ENCODE peak calls at places on chromosomes 7 and 10, in nine cellular contexts. One of them, this sample, is unnamed.
A peak's percentile ranks its signal among the peaks of the same experiment; 100 is the strongest.

GRCh38 chr10:132407846-132408278 is 10.9 kb downstream of the PWWP2B start:
- DNase-seq in neural crest cell: no peak
- DNase-seq in H1: no peak
- DNase-seq in B cell: peak; percentile 84
- DNase-seq in WERI-Rb-1: peak; percentile 46
- DNase-seq in RWPE1: peak; percentile 88
- DNase-seq in thoracic aorta: no peak
- DNase-seq in CD8-positive, alpha-beta T cell: no peak
- DNase-seq in tibial nerve: no peak
- DNase-seq in this sample: no peak

GRCh38 chr7:101859411-101860106 is 42.1 kb downstream of the CUX1 start:
- DNase-seq in thoracic aorta: no peak
- DNase-seq in WERI-Rb-1: no peak
- DNase-seq in tibial nerve: peak; percentile 22
- DNase-seq in neural crest cell: no peak
- DNase-seq in RWPE1: no peak
- DNase-seq in B cell: no peak
- DNase-seq in CD8-positive, alpha-beta T cell: no peak
- DNase-seq in H1: no peak
- DNase-seq in this sample: no peak

GRCh38 chr7:44454348-44454747 is 36.1 kb downstream of the NUDCD3 start:
- DNase-seq in B cell: no peak
- DNase-seq in CD8-positive, alpha-beta T cell: no peak
- DNase-seq in neural crest cell: no peak
- DNase-seq in RWPE1: no peak
- DNase-seq in WERI-Rb-1: no peak
- DNase-seq in H1: no peak
- DNase-seq in tibial nerve: no peak
- DNase-seq in thoracic aorta: no peak
- DNase-seq in this sample: no peak

GRCh38 chr7:159127691-159128642 is 16.7 kb downstream of the VIPR2 start:
- DNase-seq in RWPE1: no peak
- DNase-seq in tibial nerve: no peak
- DNase-seq in CD8-positive, alpha-beta T cell: no peak
- DNase-seq in WERI-Rb-1: no peak
- DNase-seq in B cell: no peak
- DNase-seq in thoracic aorta: no peak
- DNase-seq in H1: no peak
- DNase-seq in neural crest cell: no peak
- DNase-seq in this sample: no peak

GRCh38 chr7:112492165-112492564 is 11.4 kb downstream of the LSMEM1 start:
- DNase-seq in B cell: no peak
- DNase-seq in CD8-positive, alpha-beta T cell: no peak
- DNase-seq in WERI-Rb-1: no peak
- DNase-seq in neural crest cell: no peak
- DNase-seq in H1: no peak
- DNase-seq in thoracic aorta: no peak
- DNase-seq in RWPE1: no peak
- DNase-seq in tibial nerve: no peak
- DNase-seq in this sample: no peak

GRCh38 chr7:140060788-140061606 is 1.8 kb downstream of the PARP12 start:
- DNase-seq in thoracic aorta: no peak
- DNase-seq in RWPE1: no peak
- DNase-seq in WERI-Rb-1: no peak
- DNase-seq in H1: no peak
- DNase-seq in B cell: no peak
- DNase-seq in tibial nerve: peak; percentile 48
- DNase-seq in CD8-positive, alpha-beta T cell: no peak
- DNase-seq in neural crest cell: no peak
- DNase-seq in this sample: no peak

GRCh38 chr10:123026266-123026665 is 17.5 kb downstream of the ACADSB start:
- DNase-seq in thoracic aorta: no peak
- DNase-seq in H1: no peak
- DNase-seq in RWPE1: no peak
- DNase-seq in WERI-Rb-1: no peak
- DNase-seq in CD8-positive, alpha-beta T cell: no peak
- DNase-seq in tibial nerve: no peak
- DNase-seq in B cell: no peak
- DNase-seq in neural crest cell: no peak
- DNase-seq in this sample: no peak

GRCh38 chr7:1526271-1526754 is 4.2 kb upstream of the MAFK start:
- DNase-seq in tibial nerve: no peak
- DNase-seq in CD8-positive, alpha-beta T cell: no peak
- DNase-seq in WERI-Rb-1: no peak
- DNase-seq in B cell: no peak
- DNase-seq in RWPE1: no peak
- DNase-seq in H1: no peak
- DNase-seq in neural crest cell: no peak
- DNase-seq in thoracic aorta: no peak
- DNase-seq in this sample: no peak

GRCh38 chr7:54080971-54081370 is 461.2 kb upstream of the VSTM2A start:
- DNase-seq in H1: no peak
- DNase-seq in WERI-Rb-1: no peak
- DNase-seq in tibial nerve: no peak
- DNase-seq in RWPE1: no peak
- DNase-seq in thoracic aorta: no peak
- DNase-seq in neural crest cell: no peak
- DNase-seq in CD8-positive, alpha-beta T cell: no peak
- DNase-seq in B cell: no peak
- DNase-seq in this sample: no peak

GRCh38 chr7:78115876-78116275 is 317.3 kb downstream of the PHTF2 start:
- DNase-seq in tibial nerve: no peak
- DNase-seq in B cell: no peak
- DNase-seq in RWPE1: no peak
- DNase-seq in thoracic aorta: no peak
- DNase-seq in CD8-positive, alpha-beta T cell: no peak
- DNase-seq in WERI-Rb-1: no peak
- DNase-seq in H1: no peak
- DNase-seq in neural crest cell: no peak
- DNase-seq in this sample: no peak

GRCh38 chr7:133300811-133301210 is 47.9 kb downstream of the EXOC4 start:
- DNase-seq in neural crest cell: no peak
- DNase-seq in tibial nerve: no peak
- DNase-seq in thoracic aorta: no peak
- DNase-seq in RWPE1: no peak
- DNase-seq in H1: no peak
- DNase-seq in B cell: no peak
- DNase-seq in WERI-Rb-1: no peak
- DNase-seq in CD8-positive, alpha-beta T cell: no peak
- DNase-seq in this sample: no peak

GRCh38 chr10:124677871-124678565 is 66.2 kb downstream of the FAM53B start:
- DNase-seq in tibial nerve: no peak
- DNase-seq in H1: no peak
- DNase-seq in CD8-positive, alpha-beta T cell: no peak
- DNase-seq in neural crest cell: no peak
- DNase-seq in B cell: no peak
- DNase-seq in RWPE1: no peak
- DNase-seq in thoracic aorta: no peak
- DNase-seq in WERI-Rb-1: no peak
- DNase-seq in this sample: no peak

GRCh38 chr10:75094465-75094864 is 17.0 kb upstream of the SAMD8 start:
- DNase-seq in CD8-positive, alpha-beta T cell: no peak
- DNase-seq in RWPE1: no peak
- DNase-seq in tibial nerve: no peak
- DNase-seq in H1: no peak
- DNase-seq in thoracic aorta: no peak
- DNase-seq in neural crest cell: no peak
- DNase-seq in B cell: no peak
- DNase-seq in WERI-Rb-1: no peak
- DNase-seq in this sample: no peak

GRCh38 chr10:85026878-85027467 is 698.6 kb downstream of the CCSER2 start:
- DNase-seq in tibial nerve: no peak
- DNase-seq in CD8-positive, alpha-beta T cell: no peak
- DNase-seq in WERI-Rb-1: no peak
- DNase-seq in thoracic aorta: no peak
- DNase-seq in B cell: no peak
- DNase-seq in neural crest cell: no peak
- DNase-seq in H1: no peak
- DNase-seq in RWPE1: no peak
- DNase-seq in this sample: no peak

GRCh38 chr10:15316877-15317464 is 54.1 kb downstream of the FAM171A1 start:
- DNase-seq in thoracic aorta: no peak
- DNase-seq in B cell: no peak
- DNase-seq in H1: no peak
- DNase-seq in tibial nerve: no peak
- DNase-seq in RWPE1: no peak
- DNase-seq in WERI-Rb-1: no peak
- DNase-seq in neural crest cell: no peak
- DNase-seq in CD8-positive, alpha-beta T cell: no peak
- DNase-seq in this sample: no peak

GRCh38 chr7:29297194-29297890 is 102.8 kb downstream of the CHN2 start:
- DNase-seq in B cell: no peak
- DNase-seq in CD8-positive, alpha-beta T cell: no peak
- DNase-seq in RWPE1: no peak
- DNase-seq in thoracic aorta: no peak
- DNase-seq in WERI-Rb-1: no peak
- DNase-seq in H1: no peak
- DNase-seq in tibial nerve: no peak
- DNase-seq in neural crest cell: peak; percentile 8
- DNase-seq in this sample: no peak

GRCh38 chr10:125011171-125011925 is 69.4 kb downstream of the ZRANB1 start:
- DNase-seq in thoracic aorta: no peak
- DNase-seq in H1: no peak
- DNase-seq in tibial nerve: no peak
- DNase-seq in WERI-Rb-1: no peak
- DNase-seq in B cell: no peak
- DNase-seq in CD8-positive, alpha-beta T cell: no peak
- DNase-seq in neural crest cell: no peak
- DNase-seq in RWPE1: peak; percentile 21
- DNase-seq in this sample: no peak

GRCh38 chr10:112214335-112214941 is 30.9 kb upstream of the GPAM start:
- DNase-seq in tibial nerve: no peak
- DNase-seq in thoracic aorta: no peak
- DNase-seq in RWPE1: no peak
- DNase-seq in B cell: no peak
- DNase-seq in H1: no peak
- DNase-seq in CD8-positive, alpha-beta T cell: no peak
- DNase-seq in WERI-Rb-1: peak; percentile 46
- DNase-seq in neural crest cell: no peak
- DNase-seq in this sample: no peak

GRCh38 chr7:371119-371778 is 81.3 kb downstream of the FOXL3 start:
- DNase-seq in B cell: no peak
- DNase-seq in H1: no peak
- DNase-seq in CD8-positive, alpha-beta T cell: no peak
- DNase-seq in thoracic aorta: no peak
- DNase-seq in WERI-Rb-1: no peak
- DNase-seq in tibial nerve: no peak
- DNase-seq in RWPE1: no peak
- DNase-seq in neural crest cell: no peak
- DNase-seq in this sample: no peak

GRCh38 chr7:125602441-125602840 is 672.8 kb upstream of the POT1 start:
- DNase-seq in WERI-Rb-1: no peak
- DNase-seq in CD8-positive, alpha-beta T cell: no peak
- DNase-seq in tibial nerve: no peak
- DNase-seq in thoracic aorta: no peak
- DNase-seq in neural crest cell: no peak
- DNase-seq in H1: no peak
- DNase-seq in B cell: no peak
- DNase-seq in RWPE1: no peak
- DNase-seq in this sample: no peak

GRCh38 chr7:158110661-158111555 is 476.7 kb downstream of the PTPRN2 start:
- DNase-seq in tibial nerve: no peak
- DNase-seq in thoracic aorta: no peak
- DNase-seq in RWPE1: no peak
- DNase-seq in WERI-Rb-1: no peak
- DNase-seq in CD8-positive, alpha-beta T cell: no peak
- DNase-seq in neural crest cell: no peak
- DNase-seq in B cell: no peak
- DNase-seq in H1: no peak
- DNase-seq in this sample: no peak

GRCh38 chr7:66250711-66251110 is 45.6 kb downstream of the TPST1 start:
- DNase-seq in WERI-Rb-1: no peak
- DNase-seq in thoracic aorta: no peak
- DNase-seq in RWPE1: peak; percentile 73
- DNase-seq in tibial nerve: no peak
- DNase-seq in neural crest cell: no peak
- DNase-seq in B cell: no peak
- DNase-seq in H1: no peak
- DNase-seq in CD8-positive, alpha-beta T cell: no peak
- DNase-seq in this sample: no peak

GRCh38 chr10:78510566-78511323 is 477.1 kb downstream of the RPS24 start:
- DNase-seq in tibial nerve: no peak
- DNase-seq in WERI-Rb-1: peak; percentile 83
- DNase-seq in neural crest cell: no peak
- DNase-seq in CD8-positive, alpha-beta T cell: no peak
- DNase-seq in H1: no peak
- DNase-seq in thoracic aorta: no peak
- DNase-seq in B cell: no peak
- DNase-seq in RWPE1: no peak
- DNase-seq in this sample: no peak

GRCh38 chr7:116337800-116338199 is 127.5 kb downstream of the TES start:
- DNase-seq in WERI-Rb-1: no peak
- DNase-seq in tibial nerve: no peak
- DNase-seq in CD8-positive, alpha-beta T cell: no peak
- DNase-seq in H1: no peak
- DNase-seq in B cell: no peak
- DNase-seq in thoracic aorta: no peak
- DNase-seq in neural crest cell: no peak
- DNase-seq in RWPE1: no peak
- DNase-seq in this sample: no peak
- TF ChIP-seq CTCF in WERI-Rb-1: no peak
- TF ChIP-seq CTCF in tibial nerve: no peak
- TF ChIP-seq CTCF in CD8-positive, alpha-beta T cell: no peak
- TF ChIP-seq CTCF in H1: no peak
- TF ChIP-seq CTCF in B cell: no peak
- TF ChIP-seq CTCF in thoracic aorta: no peak
- TF ChIP-seq CTCF in neural crest cell: no peak
- TF ChIP-seq CTCF in RWPE1: no peak
- TF ChIP-seq CTCF in this sample: no peak

GRCh38 chr7:147805996-147806576 is 784.5 kb upstream of the C7orf33 start:
- DNase-seq in RWPE1: no peak
- DNase-seq in WERI-Rb-1: no peak
- DNase-seq in thoracic aorta: no peak
- DNase-seq in B cell: no peak
- DNase-seq in neural crest cell: no peak
- DNase-seq in tibial nerve: no peak
- DNase-seq in H1: no peak
- DNase-seq in CD8-positive, alpha-beta T cell: no peak
- DNase-seq in this sample: no peak
- TF ChIP-seq CTCF in RWPE1: no peak
- TF ChIP-seq CTCF in WERI-Rb-1: no peak
- TF ChIP-seq CTCF in thoracic aorta: no peak
- TF ChIP-seq CTCF in B cell: no peak
- TF ChIP-seq CTCF in neural crest cell: peak; percentile 40
- TF ChIP-seq CTCF in tibial nerve: no peak
- TF ChIP-seq CTCF in H1: peak; percentile 3
- TF ChIP-seq CTCF in CD8-positive, alpha-beta T cell: no peak
- TF ChIP-seq CTCF in this sample: no peak

GRCh38 chr10:71368639-71369038 is 28.1 kb upstream of the CDH23 start:
- DNase-seq in CD8-positive, alpha-beta T cell: no peak
- DNase-seq in tibial nerve: no peak
- DNase-seq in B cell: no peak
- DNase-seq in H1: no peak
- DNase-seq in thoracic aorta: no peak
- DNase-seq in WERI-Rb-1: no peak
- DNase-seq in neural crest cell: no peak
- DNase-seq in RWPE1: no peak
- DNase-seq in this sample: no peak
- TF ChIP-seq CTCF in CD8-positive, alpha-beta T cell: no peak
- TF ChIP-seq CTCF in tibial nerve: no peak
- TF ChIP-seq CTCF in B cell: no peak
- TF ChIP-seq CTCF in H1: peak; percentile 16
- TF ChIP-seq CTCF in thoracic aorta: no peak
- TF ChIP-seq CTCF in WERI-Rb-1: no peak
- TF ChIP-seq CTCF in neural crest cell: peak; percentile 16
- TF ChIP-seq CTCF in RWPE1: no peak
- TF ChIP-seq CTCF in this sample: no peak

GRCh38 chr10:101611096-101611495 is 23.0 kb downstream of the DPCD start:
- DNase-seq in RWPE1: no peak
- DNase-seq in neural crest cell: no peak
- DNase-seq in H1: no peak
- DNase-seq in WERI-Rb-1: no peak
- DNase-seq in B cell: no peak
- DNase-seq in thoracic aorta: no peak
- DNase-seq in CD8-positive, alpha-beta T cell: no peak
- DNase-seq in tibial nerve: no peak
- DNase-seq in this sample: no peak
- TF ChIP-seq CTCF in RWPE1: no peak
- TF ChIP-seq CTCF in neural crest cell: no peak
- TF ChIP-seq CTCF in H1: no peak
- TF ChIP-seq CTCF in WERI-Rb-1: no peak
- TF ChIP-seq CTCF in B cell: no peak
- TF ChIP-seq CTCF in thoracic aorta: no peak
- TF ChIP-seq CTCF in CD8-positive, alpha-beta T cell: no peak
- TF ChIP-seq CTCF in tibial nerve: no peak
- TF ChIP-seq CTCF in this sample: no peak